ENCODE peak calls at places on chromosomes 5 and 9, in five cellular contexts. A, Z, D, P and Y are unnamed samples. For H3K27me3, the result is how much of the 10 kb centered on the place peaks cover.

GRCh38 chr9:17531642-17532254 is 47.1 kb upstream of the SH3GL2 start:
- DNase-seq in A (no peak), Z (no peak), D (peak), P (no peak), Y (no peak)

GRCh38 chr9:33297455-33297854 is 7.1 kb downstream of the NFX1 start:
- DNase-seq in A (no peak), Z (no peak), D (no peak), P (no peak), Y (no peak)

GRCh38 chr9:85268024-85268610 is 473.6 kb downstream of the AGTPBP1 start:
- DNase-seq in A (no peak), Z (no peak), D (no peak), P (no peak), Y (no peak)

GRCh38 chr5:107957023-107957422 is 286.3 kb upstream of the EFNA5 start:
- DNase-seq in A (no peak), Z (no peak), D (no peak), P (no peak), Y (no peak)

GRCh38 chr5:111348659-111349058 is 124.5 kb downstream of the CAMK4 start:
- DNase-seq in A (no peak), Z (no peak), D (no peak), P (no peak), Y (no peak)

GRCh38 chr9:35842020-35842745 is 13.2 kb downstream of the TMEM8B start:
- DNase-seq in A (no peak), Z (no peak), D (no peak), P (no peak), Y (peak)

GRCh38 chr5:91022518-91022917 is 360.6 kb downstream of the ARRDC3 start:
- DNase-seq in A (no peak), Z (no peak), D (no peak), P (no peak), Y (no peak)

GRCh38 chr5:62538017-62538942 is 40.3 kb upstream of the LRRC70 start:
- DNase-seq in A (no peak), Z (no peak), D (no peak), P (no peak), Y (no peak)

GRCh38 chr9:21988056-21988990 is 5.9 kb downstream of the CDKN2A start:
- DNase-seq in A (no peak), Z (no peak), D (no peak), P (no peak), Y (no peak)

GRCh38 chr5:114360816-114361723 is 800 bp upstream of the KCNN2 start:
- DNase-seq in A (peak), Z (no peak), D (peak), P (no peak), Y (peak)

GRCh38 chr5:1318659-1319251 is 23.9 kb upstream of the TERT start:
- DNase-seq in A (peak), Z (no peak), D (no peak), P (no peak), Y (no peak)

GRCh38 chr9:88968799-88969198 is 22.5 kb upstream of the S1PR3 start:
- DNase-seq in A (no peak), Z (no peak), D (no peak), P (no peak), Y (no peak)

GRCh38 chr5:137282216-137282615 is 216.9 kb downstream of the SPOCK1 start:
- DNase-seq in A (no peak), Z (no peak), D (no peak), P (no peak), Y (no peak)

GRCh38 chr9:124030969-124031451 is 19.4 kb downstream of the LHX2 start:
- DNase-seq in A (no peak), Z (no peak), D (no peak), P (no peak), Y (no peak)

GRCh38 chr5:90161399-90161798 is 248.2 kb downstream of the CETN3 start:
- DNase-seq in A (peak), Z (no peak), D (no peak), P (no peak), Y (no peak)

GRCh38 chr5:111158105-111158744 is 66.0 kb upstream of the CAMK4 start:
- DNase-seq in A (no peak), Z (peak), D (peak), P (no peak), Y (peak)

GRCh38 chr9:110112792-110113191 is 95.2 kb downstream of the C9orf152 start:
- DNase-seq in A (no peak), Z (no peak), D (no peak), P (no peak), Y (no peak)

GRCh38 chr9:110115868-110116542 is 92.0 kb downstream of the C9orf152 start:
- DNase-seq in A (no peak), Z (no peak), D (no peak), P (no peak), Y (no peak)

GRCh38 chr9:110115341-110115820 is 92.6 kb downstream of the C9orf152 start:
- DNase-seq in A (no peak), Z (no peak), D (no peak), P (no peak), Y (no peak)

GRCh38 chr9:110114888-110115259 is 93.1 kb downstream of the C9orf152 start:
- DNase-seq in A (no peak), Z (no peak), D (no peak), P (no peak), Y (no peak)

GRCh38 chr9:110114086-110114887 is 93.7 kb downstream of the C9orf152 start:
- DNase-seq in A (no peak), Z (no peak), D (no peak), P (no peak), Y (no peak)
- H3K4me3 ChIP-seq in A (no peak), Z (no peak), D (no peak), P (no peak), Y (no peak)

GRCh38 chr9:5843450-5844249 is 10.7 kb upstream of the ERMP1 start:
- DNase-seq in A (no peak), Z (no peak), D (no peak), P (no peak), Y (no peak)

GRCh38 chr9:5845147-5845531 is 12.2 kb upstream of the ERMP1 start:
- DNase-seq in A (no peak), Z (no peak), D (no peak), P (no peak), Y (no peak)

GRCh38 chr9:5846501-5846921 is 13.6 kb upstream of the ERMP1 start:
- DNase-seq in A (no peak), Z (no peak), D (no peak), P (no peak), Y (no peak)

GRCh38 chr9:5848372-5848882 is 15.5 kb upstream of the ERMP1 start:
- DNase-seq in A (no peak), Z (no peak), D (no peak), P (no peak), Y (no peak)

GRCh38 chr9:5846080-5846479 is 13.2 kb upstream of the ERMP1 start:
- DNase-seq in A (no peak), Z (no peak), D (no peak), P (no peak), Y (no peak)
- H3K27me3 ChIP-seq in A (under half), Z (under half), D (under half), P (under half), Y (under half)

GRCh38 chr9:100437860-100438805 is 11.2 kb downstream of the MSANTD3 start:
- DNase-seq in A (no peak), Z (peak), D (peak), P (no peak), Y (no peak)

GRCh38 chr9:100442072-100442471 is 15.1 kb downstream of the MSANTD3 start:
- DNase-seq in A (no peak), Z (no peak), D (no peak), P (no peak), Y (no peak)

GRCh38 chr9:100440071-100440470 is 13.1 kb downstream of the MSANTD3 start:
- DNase-seq in A (no peak), Z (no peak), D (no peak), P (no peak), Y (no peak)

GRCh38 chr9:100432736-100433135 is 5.8 kb downstream of the MSANTD3 start:
- DNase-seq in A (no peak), Z (no peak), D (no peak), P (no peak), Y (no peak)

GRCh38 chr9:100436566-100436965 is 9.6 kb downstream of the MSANTD3 start:
- DNase-seq in A (no peak), Z (no peak), D (no peak), P (no peak), Y (no peak)
- H3K4me3 ChIP-seq in A (no peak), Z (no peak), D (no peak), P (no peak), Y (no peak)

DNA sequence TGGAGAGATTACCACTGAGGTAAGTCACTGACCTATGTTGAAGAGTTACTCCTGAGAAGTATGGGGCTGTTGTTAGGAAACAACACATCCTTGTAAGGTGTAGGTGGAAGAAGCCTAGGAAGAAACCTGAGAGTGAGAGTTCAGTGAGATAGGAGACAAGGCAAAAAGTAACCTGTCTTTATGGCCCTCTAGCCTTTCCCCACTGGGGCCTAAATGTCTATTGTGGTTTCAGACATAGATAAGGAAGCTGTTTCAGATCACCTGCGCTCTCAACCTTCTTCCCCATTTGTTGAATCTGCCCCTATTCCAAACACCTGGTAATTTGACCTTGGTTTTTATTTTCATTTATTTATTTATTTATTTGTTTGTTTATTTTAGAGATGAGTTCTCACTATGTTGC is 397.1 kb upstream of the RORB start:
- DNase-seq in A (no peak), Z (no peak), D (no peak), P (no peak), Y (no peak)
- H3K27me3 ChIP-seq in A (under half), Z (under half), D (under half), P (under half), Y (under half)

GRCh38 chr5:116359575-116359974 is 215.0 kb downstream of the SEMA6A start:
- DNase-seq in A (no peak), Z (no peak), D (no peak), P (no peak), Y (no peak)

GRCh38 chr5:116358911-116359418 is 215.7 kb downstream of the SEMA6A start:
- DNase-seq in A (no peak), Z (no peak), D (no peak), P (no peak), Y (no peak)

GRCh38 chr5:116360008-116360853 is 214.4 kb downstream of the SEMA6A start:
- DNase-seq in A (no peak), Z (no peak), D (no peak), P (no peak), Y (peak)

GRCh38 chr5:116361979-116362577 is 212.5 kb downstream of the SEMA6A start:
- DNase-seq in A (no peak), Z (no peak), D (no peak), P (no peak), Y (no peak)

DNA sequence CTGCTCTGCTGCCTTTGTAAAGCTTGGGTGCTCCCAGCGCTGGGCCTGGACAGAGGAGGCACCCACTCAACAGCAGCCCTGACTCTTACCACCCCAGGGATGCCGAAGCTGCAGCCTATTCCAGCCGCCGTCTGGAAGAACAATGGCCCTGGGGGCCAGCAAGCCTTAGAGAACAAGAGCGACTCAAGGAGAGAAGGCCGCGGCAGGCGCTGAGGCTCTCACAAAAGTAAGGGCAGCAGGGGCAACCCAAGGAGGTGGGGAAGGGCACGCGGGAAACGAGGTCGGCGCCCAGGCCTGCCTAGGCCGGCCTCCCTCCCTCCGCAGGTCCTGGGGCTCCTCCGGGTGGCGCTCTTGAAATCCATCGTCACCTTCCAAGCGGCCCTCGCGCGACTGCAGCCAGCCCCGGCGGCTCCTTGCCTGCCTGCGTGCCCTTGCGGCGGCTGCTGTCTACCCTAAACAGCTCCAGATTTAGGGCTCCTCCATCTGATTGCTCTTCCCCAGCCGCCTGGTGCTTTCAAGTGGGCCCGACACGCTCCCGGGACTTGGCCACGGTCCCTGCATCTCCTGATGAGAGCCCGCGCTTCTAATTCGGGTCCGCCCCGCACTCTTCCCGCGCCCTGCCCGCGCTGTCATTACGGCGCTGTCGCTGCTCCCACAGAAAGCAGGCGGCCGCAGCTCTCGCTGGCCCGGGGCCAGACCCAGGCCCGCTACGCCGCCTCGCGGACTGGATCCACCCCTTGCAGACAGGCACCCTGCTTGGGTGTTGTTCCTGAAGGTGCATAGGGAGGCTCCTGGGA is 213.3 kb downstream of the SEMA6A start:
- DNase-seq in A (peak), Z (no peak), D (peak), P (no peak), Y (peak)
- H3K4me3 ChIP-seq in A (peak), Z (peak), D (peak), P (peak), Y (peak)

GRCh38 chr5:55232194-55232984 is 1.0 kb downstream of the CCNO start:
- DNase-seq in A (no peak), Z (no peak), D (peak), P (no peak), Y (no peak)

GRCh38 chr5:55232985-55233928 is at the start of gene CCNO:
- DNase-seq in A (peak), Z (peak), D (peak), P (no peak), Y (no peak)

GRCh38 chr5:55236800-55237199 is 3.4 kb upstream of the CCNO start:
- DNase-seq in A (no peak), Z (no peak), D (no peak), P (no peak), Y (no peak)

GRCh38 chr5:55231476-55232193 is 1.8 kb downstream of the CCNO start:
- DNase-seq in A (no peak), Z (no peak), D (peak), P (no peak), Y (peak)

GRCh38 chr5:55234171-55234700 is 828 bp upstream of the CCNO start:
- DNase-seq in A (no peak), Z (no peak), D (no peak), P (no peak), Y (no peak)
- H3K27me3 ChIP-seq in A (half or more), Z (under half), D (half or more), P (under half), Y (half or more)

GRCh38 chr5:117454716-117455212 is 880.1 kb upstream of the SEMA6A start:
- DNase-seq in A (peak), Z (peak), D (peak), P (no peak), Y (no peak)
- H3K4me3 ChIP-seq in A (peak), Z (no peak), D (peak), P (peak), Y (no peak)